ENCODE peak calls at places on chromosomes 3 and 15, in seven cellular contexts. C is glutamatergic neuron, V is GM12865, N is WTC11, L is Daoy, K is C1 segment of cervical spinal cord, Y is stromal cell of bone marrow. W is an unnamed sample.

GRCh38 chr3:137259709-137260108 is 301.9 kb downstream of the IL20RB start:
- DNase-seq in K (no peak), L (no peak), Y (no peak), N (peak), C (no peak), V (no peak), W (no peak)

GRCh38 chr3:17745301-17745700 is 2.9 kb upstream of the TBC1D5 start:
- DNase-seq in C (no peak), K (no peak), Y (no peak), V (peak), N (no peak), L (no peak), W (no peak)

GRCh38 chr15:82748315-82748714 is 38.6 kb upstream of the AP3B2 start:
- DNase-seq in N (no peak), V (no peak), K (no peak), C (no peak), L (no peak), Y (no peak), W (no peak)

GRCh38 chr3:138327831-138328230 is 1.8 kb downstream of the NME9 start:
- DNase-seq in L (no peak), C (no peak), N (no peak), K (no peak), Y (no peak), V (no peak), W (no peak)

GRCh38 chr3:64232821-64233220 is 7.6 kb upstream of the PRICKLE2 start:
- DNase-seq in C (no peak), K (no peak), L (no peak), V (no peak), Y (no peak), N (no peak), W (no peak)

GRCh38 chr15:75455982-75456531 is 4.6 kb upstream of the SIN3A start:
- DNase-seq in Y (no peak), V (peak), C (no peak), K (no peak), N (no peak), L (peak), W (peak)

GRCh38 chr3:196135693-196136639 is 54.1 kb upstream of the TFRC start:
- DNase-seq in Y (no peak), C (no peak), V (no peak), L (peak), K (no peak), N (no peak), W (no peak)

GRCh38 chr3:102235679-102236078 is 199.1 kb upstream of the ZPLD1 start:
- DNase-seq in L (peak), V (no peak), N (peak), K (no peak), C (no peak), Y (no peak), W (no peak)

GRCh38 chr3:36362973-36363372 is 17.3 kb upstream of the STAC start:
- DNase-seq in Y (no peak), N (no peak), K (no peak), C (no peak), L (peak), V (no peak), W (no peak)

GRCh38 chr3:126903521-126903920 is 79.4 kb upstream of the PLXNA1 start:
- DNase-seq in K (no peak), N (no peak), C (no peak), Y (no peak), V (no peak), L (no peak), W (no peak)

GRCh38 chr3:52339612-52340011 is 23.5 kb downstream of the DNAH1 start:
- DNase-seq in N (peak), C (no peak), Y (peak), K (no peak), V (peak), L (peak), W (peak)

GRCh38 chr15:38486946-38487345 is 33.0 kb downstream of the FAM98B start:
- DNase-seq in L (no peak), C (no peak), V (peak), K (no peak), Y (no peak), N (no peak), W (peak)

GRCh38 chr3:147358144-147358992 is 48.0 kb downstream of the ZIC4 start:
- DNase-seq in N (peak), K (no peak), L (no peak), Y (no peak), C (no peak), V (no peak), W (no peak)

GRCh38 chr3:142993958-142994442 is 7.4 kb upstream of the U2SURP start:
- DNase-seq in V (peak), L (peak), Y (peak), K (no peak), N (peak), C (peak), W (peak)

GRCh38 chr3:195105389-195105788 is 165.6 kb downstream of the XXYLT1 start:
- DNase-seq in V (no peak), L (peak), Y (no peak), C (no peak), K (no peak), N (no peak), W (no peak)

GRCh38 chr3:153614563-153614962 is 452.5 kb downstream of the RAP2B start:
- DNase-seq in K (no peak), C (no peak), V (no peak), Y (peak), L (no peak), N (no peak), W (no peak)

GRCh38 chr3:4584537-4585249 is 91.5 kb downstream of the ITPR1 start:
- DNase-seq in N (no peak), L (peak), C (no peak), Y (peak), K (no peak), V (peak), W (no peak)

GRCh38 chr3:76063811-76064210 is 278.5 kb upstream of the ZNF717 start:
- DNase-seq in L (no peak), V (no peak), K (no peak), N (no peak), Y (no peak), C (no peak), W (no peak)

GRCh38 chr3:193960485-193961172 is 175.3 kb upstream of the HES1 start:
- DNase-seq in V (no peak), K (no peak), Y (no peak), C (no peak), N (no peak), L (peak), W (no peak)

GRCh38 chr3:112629425-112629824 is 11.5 kb downstream of the CCDC80 start:
- DNase-seq in N (no peak), L (peak), C (no peak), Y (peak), V (peak), K (no peak), W (peak)

GRCh38 chr3:184352149-184352785 is 9.1 kb downstream of the CLCN2 start:
- DNase-seq in Y (no peak), C (no peak), L (no peak), V (no peak), N (no peak), K (no peak), W (no peak)

GRCh38 chr3:13480340-13481318 is 523 bp downstream of the HDAC11 start:
- DNase-seq in L (no peak), C (peak), N (peak), V (peak), K (no peak), Y (no peak), W (peak)

W was measured in CD4-positive, CD25-positive, alpha-beta regulatory T cell.